ENCODE peak calls at places on chromosomes 4 and X, in five cellular contexts. K, N, Y, X and T are unnamed samples.
A peak's percentile ranks its signal among the peaks of the same experiment; 100 is the strongest.

GRCh38 chr4:7044415-7044930 is 1.3 kb downstream of the TADA2B start:
- DNase-seq in N (no peak), K (no peak), Y (no peak), X (no peak), T (no peak)

GRCh38 chrX:126339926-126340325 is 173.8 kb upstream of the DCAF12L2 start:
- DNase-seq in Y (no peak), K (no peak), X (no peak), N (no peak), T (no peak)

GRCh38 chrX:135477576-135477975 is 42.9 kb upstream of the INTS6L start:
- DNase-seq in X (peak; percentile 0), N (peak; percentile 79), K (peak; percentile 84), Y (no peak), T (peak; percentile 18)

GRCh38 chr4:185573651-185574199 is 38.4 kb upstream of the PDLIM3 start:
- DNase-seq in X (no peak), K (no peak), N (no peak), Y (no peak), T (no peak)

GRCh38 chrX:37350034-37350365 is 836 bp downstream of the PRRG1 start:
- DNase-seq in Y (no peak), X (no peak), K (no peak), N (no peak), T (no peak)

GRCh38 chr4:118221193-118221800 is 131.5 kb downstream of the PRSS12 start:
- DNase-seq in N (no peak), Y (no peak), K (no peak), X (no peak), T (no peak)

GRCh38 chrX:109797311-109797975 is 64.4 kb upstream of the ACSL4 start:
- DNase-seq in Y (no peak), K (peak; percentile 67), X (no peak), N (no peak), T (no peak)

GRCh38 chr4:15610855-15611254 is 44.3 kb downstream of the FBXL5 start:
- DNase-seq in Y (no peak), K (no peak), X (no peak), N (no peak), T (no peak)

GRCh38 chrX:81195712-81196111 is 6.0 kb downstream of the HMGN5 start:
- DNase-seq in N (peak; percentile 57), K (peak; percentile 35), X (no peak), Y (no peak), T (no peak)

GRCh38 chr4:165761968-165762367 is 111.1 kb upstream of the TLL1 start:
- DNase-seq in Y (no peak), N (no peak), X (no peak), K (no peak), T (no peak)

GRCh38 chrX:115892787-115893671 is 277.5 kb upstream of the AGTR2 start:
- DNase-seq in N (peak; percentile 70), X (peak; percentile 10), K (peak; percentile 84), Y (peak; percentile 82), T (peak; percentile 17)

GRCh38 chr4:57074753-57075152 is 35.4 kb downstream of the IGFBP7 start:
- DNase-seq in K (no peak), X (no peak), N (no peak), Y (no peak), T (no peak)

GRCh38 chr4:38805530-38806145 is 1.0 kb upstream of the TLR1 start:
- DNase-seq in K (no peak), N (no peak), Y (peak; percentile 79), X (no peak), T (no peak)

GRCh38 chrX:106959897-106960296 is 39.7 kb downstream of the CLDN2 start:
- DNase-seq in Y (no peak), N (no peak), K (peak; percentile 1), X (no peak), T (no peak)

GRCh38 chrX:69152398-69152797 is 12.9 kb downstream of the PJA1 start:
- DNase-seq in K (peak; percentile 52), Y (peak; percentile 59), N (no peak), X (no peak), T (no peak)

GRCh38 chr4:7354937-7355336 is 79.8 kb downstream of the PSAPL1 start:
- DNase-seq in K (no peak), Y (no peak), X (no peak), N (no peak), T (no peak)

GRCh38 chrX:153667281-153667831 is 6.3 kb downstream of the PNCK start:
- DNase-seq in K (no peak), X (no peak), Y (no peak), N (no peak), T (no peak)

GRCh38 chr4:60590116-60590515 is 610.0 kb upstream of the ADGRL3 start:
- DNase-seq in Y (no peak), K (no peak), N (no peak), X (no peak), T (no peak)

GRCh38 chr4:95268819-95269565 is 279.8 kb downstream of the UNC5C start:
- DNase-seq in X (no peak), K (peak; percentile 4), Y (no peak), N (no peak), T (no peak)

GRCh38 chr4:76219299-76220055 is 5.9 kb upstream of the SCARB2 start:
- DNase-seq in Y (no peak), K (no peak), N (no peak), X (no peak), T (no peak)

GRCh38 chrX:10415704-10416001 is 204.7 kb downstream of the MID1 start:
- DNase-seq in Y (no peak), N (no peak), X (no peak), K (no peak), T (no peak)

GRCh38 chrX:40104649-40105015 is 6.9 kb upstream of the BCOR start:
- DNase-seq in N (peak; percentile 60), K (peak; percentile 32), Y (peak; percentile 84), X (peak; percentile 15), T (peak; percentile 20)

GRCh38 chr4:103904126-103904525 is 184.3 kb upstream of the TACR3 start:
- DNase-seq in K (no peak), N (no peak), X (no peak), Y (no peak), T (no peak)

GRCh38 chrX:32673193-32673592 is 538.2 kb downstream of the DMD start:
- DNase-seq in Y (no peak), K (no peak), X (no peak), N (no peak), T (no peak)

GRCh38 chrX:51494409-51494808 is 2.0 kb downstream of the NUDT11 start:
- DNase-seq in K (no peak), N (no peak), X (no peak), Y (no peak), T (no peak)

GRCh38 chr4:150126201-150126879 is 48.1 kb downstream of the DCLK2 start:
- DNase-seq in K (no peak), X (no peak), Y (no peak), N (no peak), T (no peak)

GRCh38 chr4:113998531-113998930 is 19.1 kb upstream of the ARSJ start:
- DNase-seq in K (no peak), Y (no peak), N (no peak), X (no peak), T (no peak)

GRCh38 chr4:166252487-166253402 is 379.7 kb downstream of the TLL1 start:
- DNase-seq in N (no peak), Y (no peak), X (no peak), K (peak; percentile 12), T (no peak)

GRCh38 chrX:110180176-110180927 is 137.5 kb downstream of the AMMECR1 start:
- DNase-seq in N (no peak), X (no peak), Y (no peak), K (no peak), T (peak; percentile 50)

GRCh38 chr4:113943863-113944262 is 35.6 kb downstream of the ARSJ start:
- DNase-seq in N (no peak), X (no peak), K (no peak), Y (no peak), T (no peak)

GRCh38 chrX:48737213-48737938 is 24.2 kb upstream of the GLOD5 start:
- DNase-seq in Y (peak; percentile 95), K (peak; percentile 98), N (peak; percentile 89), X (peak; percentile 85), T (peak; percentile 90)